ENCODE peak calls at places on chromosomes 13 and 19, in four cellular contexts. One of them, this sample, is unnamed.

GRCh38 chr19:13262450-13262849 is 112.2 kb downstream of the IER2 start:
- DNase-seq in DMS153: no peak
- DNase-seq in left cardiac atrium: no peak
- DNase-seq in GM19239: no peak
- DNase-seq in this sample: no peak

GRCh38 chr13:25018729-25019115 is 77.2 kb upstream of the PABPC3 start:
- DNase-seq in GM19239: no peak
- DNase-seq in left cardiac atrium: no peak
- DNase-seq in DMS153: no peak
- DNase-seq in this sample: no peak

GRCh38 chr19:18361646-18362045 is 21.2 kb downstream of the PGPEP1 start:
- DNase-seq in GM19239: no peak
- DNase-seq in left cardiac atrium: no peak
- DNase-seq in DMS153: no peak
- DNase-seq in this sample: no peak

GRCh38 chr19:33954686-33955085 is 158.0 kb downstream of the KCTD15 start:
- DNase-seq in DMS153: no peak
- DNase-seq in left cardiac atrium: no peak
- DNase-seq in GM19239: no peak
- DNase-seq in this sample: no peak

GRCh38 chr19:47491358-47492136 is 7.5 kb upstream of the KPTN start:
- DNase-seq in left cardiac atrium: no peak
- DNase-seq in GM19239: no peak
- DNase-seq in DMS153: no peak
- DNase-seq in this sample: peak; percentile 60

GRCh38 chr19:31883299-31883990 is 462.0 kb upstream of the ZNF507 start:
- DNase-seq in left cardiac atrium: no peak
- DNase-seq in DMS153: no peak
- DNase-seq in GM19239: no peak
- DNase-seq in this sample: no peak

GRCh38 chr19:36115453-36116343 is at the start of gene TBCB:
- DNase-seq in DMS153: no peak
- DNase-seq in left cardiac atrium: peak; percentile 86
- DNase-seq in GM19239: peak; percentile 72
- DNase-seq in this sample: peak; percentile 92

GRCh38 chr13:97445504-97446187 is 11.7 kb downstream of the RAP2A start:
- DNase-seq in left cardiac atrium: no peak
- DNase-seq in DMS153: peak; percentile 94
- DNase-seq in GM19239: no peak
- DNase-seq in this sample: no peak

GRCh38 chr19:6402834-6403608 is 10.1 kb upstream of the GTF2F1 start:
- DNase-seq in DMS153: no peak
- DNase-seq in left cardiac atrium: no peak
- DNase-seq in GM19239: no peak
- DNase-seq in this sample: peak; percentile 63

GRCh38 chr19:17468302-17469091 is 1.8 kb upstream of the SLC27A1 start:
- DNase-seq in DMS153: no peak
- DNase-seq in GM19239: no peak
- DNase-seq in left cardiac atrium: peak; percentile 78
- DNase-seq in this sample: peak; percentile 91

GRCh38 chr19:39846678-39847486 is 703 bp upstream of the FBL start:
- DNase-seq in GM19239: no peak
- DNase-seq in left cardiac atrium: no peak
- DNase-seq in DMS153: no peak
- DNase-seq in this sample: no peak

GRCh38 chr13:62613819-62614218 is 1198.2 kb upstream of the PCDH20 start:
- DNase-seq in DMS153: no peak
- DNase-seq in GM19239: no peak
- DNase-seq in left cardiac atrium: no peak
- DNase-seq in this sample: no peak

This sample was measured in sigmoid colon.